ENCODE peak calls at places on chromosomes 5 and 9, in seven cellular contexts. R, O, U, G, V, Z and N are unnamed samples.

GRCh38 chr9:121558423-121558950 is 58.8 kb upstream of the GGTA1 start:
- DNase-seq in V (no peak), G (no peak), O (no peak), U (no peak), Z (no peak), R (no peak), N (peak)

GRCh38 chr9:98772364-98773155 is 23.8 kb downstream of the ANKS6 start:
- DNase-seq in R (no peak), O (no peak), U (no peak), V (peak), G (no peak), Z (no peak), N (no peak)

GRCh38 chr5:2132497-2132847 is 249.7 kb upstream of the IRX4 start:
- DNase-seq in V (no peak), U (peak), G (no peak), O (no peak), Z (no peak), R (no peak), N (no peak)

GRCh38 chr5:71932649-71933338 is 174.5 kb upstream of the MAP1B start:
- DNase-seq in U (peak), G (peak), Z (peak), R (no peak), O (no peak), V (peak), N (peak)

GRCh38 chr9:35856882-35857281 is 13.3 kb downstream of the OR13J1 start:
- DNase-seq in Z (no peak), G (no peak), U (no peak), R (peak), O (no peak), V (peak), N (no peak)

GRCh38 chr9:3004572-3004971 is 160.7 kb upstream of the PUM3 start:
- DNase-seq in U (no peak), G (no peak), V (no peak), Z (no peak), R (no peak), O (no peak), N (no peak)

GRCh38 chr9:136093995-136094881 is 851 bp downstream of the NACC2 start:
- DNase-seq in V (no peak), R (peak), G (peak), U (peak), Z (peak), O (peak), N (peak)

GRCh38 chr5:127967983-127968592 is 115.5 kb upstream of the SLC12A2 start:
- DNase-seq in Z (no peak), V (no peak), U (no peak), G (no peak), O (no peak), R (no peak), N (no peak)

GRCh38 chr5:9196403-9197224 is 349.3 kb downstream of the SEMA5A start:
- DNase-seq in O (no peak), G (no peak), R (no peak), V (no peak), Z (peak), U (no peak), N (no peak)

GRCh38 chr5:62496876-62497275 is 81.7 kb upstream of the LRRC70 start:
- DNase-seq in G (no peak), Z (no peak), U (no peak), V (no peak), R (no peak), O (no peak), N (peak)

GRCh38 chr9:119375892-119376291 is 6.7 kb upstream of the BRINP1 start:
- DNase-seq in G (no peak), Z (peak), R (no peak), O (no peak), V (no peak), U (no peak), N (peak)

GRCh38 chr9:114426046-114426948 is 38.5 kb upstream of the AKNA start:
- DNase-seq in G (no peak), Z (no peak), U (no peak), O (no peak), R (peak), V (no peak), N (peak)

GRCh38 chr5:144150996-144151395 is 19.5 kb downstream of the YIPF5 start:
- DNase-seq in V (no peak), G (no peak), O (no peak), U (no peak), R (no peak), Z (no peak), N (no peak)

GRCh38 chr5:117131048-117131679 is 556.5 kb upstream of the SEMA6A start:
- DNase-seq in V (no peak), Z (no peak), U (no peak), R (no peak), G (no peak), O (no peak), N (peak)

GRCh38 chr9:97364769-97365490 is 47.0 kb upstream of the TDRD7 start:
- DNase-seq in G (no peak), V (no peak), U (no peak), Z (no peak), R (no peak), O (no peak), N (no peak)

GRCh38 chr9:35792044-35792813 is 838 bp downstream of the NPR2 start:
- DNase-seq in R (no peak), V (no peak), O (no peak), Z (no peak), U (no peak), G (no peak), N (no peak)

GRCh38 chr9:136551401-136552116 is 5.7 kb upstream of the NOTCH1 start:
- DNase-seq in O (no peak), U (peak), G (peak), V (peak), Z (peak), R (peak), N (peak)

GRCh38 chr5:84411832-84412605 is 27.3 kb upstream of the EDIL3 start:
- DNase-seq in U (no peak), G (no peak), R (no peak), V (no peak), Z (no peak), O (no peak), N (no peak)

GRCh38 chr5:112866739-112867138 is 5.7 kb downstream of the SRP19 start:
- DNase-seq in O (no peak), V (no peak), G (no peak), U (no peak), R (no peak), Z (no peak), N (no peak)

GRCh38 chr5:103272377-103272776 is 13.8 kb downstream of the MACIR start:
- DNase-seq in U (no peak), V (no peak), O (no peak), G (no peak), R (no peak), Z (no peak), N (no peak)

GRCh38 chr5:32232441-32233219 is 58.5 kb upstream of the GOLPH3 start:
- DNase-seq in V (peak), R (peak), U (peak), G (peak), Z (peak), O (peak), N (peak)

GRCh38 chr5:14582797-14583137 is 1.2 kb downstream of the OTULINL start:
- DNase-seq in R (no peak), Z (no peak), O (no peak), V (no peak), G (no peak), U (no peak), N (no peak)

DNA sequence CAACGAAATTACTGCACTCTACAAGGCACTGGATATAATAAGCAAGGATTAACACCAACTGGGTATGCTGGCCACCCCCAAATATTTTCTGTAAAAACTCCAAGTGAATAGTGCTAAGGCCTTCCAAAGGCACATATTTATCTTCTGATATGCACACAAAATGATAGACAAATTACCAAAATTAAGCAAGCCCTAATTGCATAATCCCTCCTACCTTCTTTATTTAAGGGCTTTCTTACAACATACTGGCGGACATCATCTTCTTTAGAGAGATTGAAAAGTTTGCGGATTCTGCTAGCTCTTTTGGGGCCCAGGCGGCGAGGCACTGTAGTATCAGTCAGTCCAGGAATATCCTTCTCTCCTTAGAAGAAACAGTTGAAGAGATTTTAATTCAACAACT is 1.9 kb downstream of the RPS6 start:
- DNase-seq in G (no peak), Z (no peak), R (no peak), O (no peak), V (no peak), U (no peak), N (no peak)
- H3K4me3 ChIP-seq in G (peak), Z (peak), R (no peak), O (no peak), V (peak), U (no peak), N (peak)

DNA sequence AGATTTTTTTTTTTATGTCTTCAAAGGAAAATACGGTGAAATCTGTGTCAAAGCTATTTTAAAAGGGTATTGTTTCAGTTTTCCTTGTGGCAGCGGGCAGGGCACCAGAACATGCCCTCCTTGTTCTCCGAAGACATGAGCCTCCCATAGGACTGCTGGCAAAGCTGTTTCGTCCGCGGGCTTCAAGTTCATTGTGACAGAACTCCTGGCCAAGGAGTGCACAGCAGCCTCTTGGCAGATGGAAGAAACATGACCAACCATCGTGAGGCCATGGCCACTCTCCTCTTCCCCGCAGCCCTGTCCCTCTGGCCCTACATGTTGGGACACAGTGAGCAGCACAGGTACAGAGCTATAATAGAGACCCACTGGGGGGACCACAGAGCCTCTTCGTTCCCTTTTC is 99.5 kb downstream of the AOPEP start:
- DNase-seq in R (no peak), O (no peak), Z (no peak), V (no peak), G (no peak), U (no peak), N (no peak)
- H3K4me3 ChIP-seq in R (no peak), O (no peak), Z (no peak), V (no peak), G (no peak), U (no peak), N (no peak)

DNA sequence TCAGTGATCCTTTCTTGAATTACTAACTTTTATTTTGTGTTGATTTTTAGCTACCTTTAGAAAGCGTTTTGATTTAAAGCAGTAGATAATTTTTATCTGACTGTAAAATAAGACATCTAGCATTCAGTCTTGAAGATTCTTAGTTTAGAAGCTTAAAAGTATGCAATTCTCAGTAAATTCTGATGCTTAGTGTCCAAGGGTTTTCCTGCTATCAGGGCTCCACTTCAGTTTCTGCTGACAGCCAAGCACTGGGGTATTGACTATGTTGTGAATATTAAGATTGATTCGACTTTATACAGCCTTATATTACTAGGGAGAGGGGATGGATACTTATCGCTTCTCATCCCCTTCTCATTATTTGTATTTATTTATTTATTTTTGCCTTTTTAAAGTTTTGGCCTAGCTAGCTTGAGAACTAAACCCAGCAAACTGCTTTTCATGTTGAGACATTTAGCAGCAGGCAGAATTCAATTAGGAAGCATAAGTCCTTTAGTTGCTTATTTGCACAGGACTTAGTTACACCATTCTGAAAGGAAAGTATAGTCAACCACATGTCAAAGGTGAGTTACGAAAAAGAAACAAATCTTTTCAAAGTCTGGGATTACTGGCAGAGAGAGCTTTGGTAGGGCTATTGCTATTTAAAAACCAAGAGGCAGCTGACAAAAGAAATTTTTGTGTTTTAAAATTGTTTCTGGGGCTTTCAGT is 2.9 kb downstream of the PBX3 start:
- DNase-seq in V (no peak), U (no peak), G (no peak), Z (no peak), R (no peak), O (no peak), N (no peak)
- H3K4me3 ChIP-seq in V (no peak), U (no peak), G (peak), Z (peak), R (peak), O (no peak), N (no peak)

DNA sequence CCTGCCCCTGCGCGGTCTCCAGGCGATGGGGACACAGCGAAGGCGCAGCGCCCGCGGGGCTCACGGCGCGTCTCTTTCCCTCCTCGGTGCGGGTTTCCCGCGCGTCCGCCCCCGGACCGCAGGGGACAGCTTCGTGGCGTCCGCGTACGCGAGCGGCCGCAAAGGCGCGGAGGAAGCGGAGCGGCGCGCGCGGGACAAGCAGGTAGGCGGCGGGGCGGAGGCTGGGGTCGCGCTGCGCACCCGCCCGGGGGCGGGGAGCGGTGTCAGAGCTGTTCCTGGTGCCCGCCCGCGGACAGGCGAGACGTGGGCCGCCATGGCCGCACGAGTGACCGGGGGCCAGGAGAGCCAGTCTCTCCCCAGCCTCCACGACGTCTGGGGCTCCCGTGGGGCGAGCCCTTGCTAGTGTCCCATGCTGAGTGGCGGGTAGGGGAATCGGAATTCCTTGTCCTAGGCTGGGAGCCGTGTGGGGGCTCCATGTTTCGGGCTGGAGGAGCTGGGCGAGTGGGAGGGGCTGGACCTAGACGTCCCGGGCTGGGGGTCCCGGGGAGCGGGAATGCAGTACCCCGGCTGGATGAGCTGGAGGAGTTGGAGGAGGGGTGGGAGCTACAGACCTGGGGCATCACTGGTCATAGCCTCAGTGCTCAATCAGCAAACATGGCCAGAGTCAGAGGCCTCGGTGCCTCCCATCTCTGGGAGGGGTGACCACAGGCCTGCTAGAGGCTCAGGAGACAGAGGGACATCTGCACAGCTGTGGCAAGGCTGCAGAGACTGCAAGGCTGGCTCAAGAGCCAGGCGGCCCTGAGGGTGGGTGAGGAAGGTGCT is 968 bp downstream of the NKD2 start:
- DNase-seq in R (peak), V (peak), G (peak), Z (peak), U (peak), O (no peak), N (peak)
- H3K4me3 ChIP-seq in R (peak), V (peak), G (peak), Z (peak), U (no peak), O (peak), N (peak)

DNA sequence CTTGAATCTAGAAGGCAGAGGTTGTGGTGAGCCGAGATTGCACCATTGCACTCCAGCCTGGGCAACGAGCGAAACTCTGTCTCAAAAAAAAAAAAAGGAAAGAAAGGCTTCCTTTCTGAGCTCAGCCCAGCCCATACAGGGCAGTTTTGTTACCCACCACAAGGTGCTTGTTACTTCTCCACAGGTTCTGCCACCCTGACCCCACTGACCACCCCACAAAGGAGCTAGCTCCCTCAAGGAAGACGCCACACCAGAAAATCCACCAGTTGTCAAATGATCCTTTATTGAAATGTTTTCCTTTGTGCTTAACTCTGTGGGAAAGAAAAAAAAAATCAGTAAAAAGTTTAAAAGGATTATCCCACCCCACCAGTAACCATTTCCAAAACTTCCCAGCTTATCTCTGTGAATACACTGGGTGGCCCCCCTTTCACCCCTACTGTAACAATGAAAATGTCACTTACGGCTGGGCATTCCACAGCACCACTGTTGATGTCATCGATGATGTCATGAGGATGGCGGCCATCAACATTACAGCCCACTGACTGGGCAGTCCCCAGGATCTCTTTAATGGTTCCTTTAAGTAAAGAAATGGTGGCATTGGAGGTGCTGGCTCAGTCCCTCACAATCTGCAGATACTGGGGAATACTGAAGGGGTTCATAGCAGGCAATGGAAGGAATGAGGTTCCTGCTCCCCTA is 3.6 kb downstream of the RPL12 start:
- DNase-seq in U (no peak), V (no peak), R (no peak), G (no peak), Z (no peak), O (no peak), N (no peak)
- H3K4me3 ChIP-seq in U (no peak), V (no peak), R (no peak), G (no peak), Z (no peak), O (no peak), N (no peak)

GRCh38 chr5:158727771-158728311 is 371.9 kb downstream of the EBF1 start:
- DNase-seq in Z (no peak), G (peak), V (no peak), U (peak), R (peak), O (no peak), N (no peak)
- H3K4me3 ChIP-seq in Z (no peak), G (no peak), V (no peak), U (peak), R (no peak), O (no peak), N (no peak)

GRCh38 chr5:1131726-1132125 is 19.9 kb upstream of the SLC12A7 start:
- DNase-seq in O (no peak), U (no peak), Z (no peak), V (no peak), R (no peak), G (no peak), N (no peak)

GRCh38 chr5:1130218-1130946 is 18.5 kb upstream of the SLC12A7 start:
- DNase-seq in Z (no peak), G (no peak), V (no peak), O (no peak), R (no peak), U (no peak), N (peak)

GRCh38 chr5:1132570-1132969 is 20.7 kb upstream of the SLC12A7 start:
- DNase-seq in U (no peak), Z (no peak), V (no peak), O (no peak), G (no peak), R (no peak), N (no peak)

GRCh38 chr5:1129725-1130082 is 17.8 kb upstream of the SLC12A7 start:
- DNase-seq in U (no peak), G (no peak), V (no peak), Z (no peak), R (no peak), O (no peak), N (no peak)

GRCh38 chr5:1131191-1131621 is 19.3 kb upstream of the SLC12A7 start:
- DNase-seq in O (no peak), R (no peak), G (no peak), V (no peak), U (no peak), Z (no peak), N (no peak)
- H3K4me3 ChIP-seq in O (no peak), R (no peak), G (no peak), V (no peak), U (no peak), Z (no peak), N (no peak)

GRCh38 chr9:95754533-95755420 is 120.7 kb upstream of the ERCC6L2 start:
- DNase-seq in O (no peak), G (no peak), U (no peak), V (no peak), R (no peak), Z (peak), N (peak)

GRCh38 chr9:95749493-95749892 is 126.0 kb upstream of the ERCC6L2 start:
- DNase-seq in G (no peak), O (no peak), U (no peak), R (no peak), V (no peak), Z (peak), N (no peak)

GRCh38 chr9:95753762-95754465 is 121.6 kb upstream of the ERCC6L2 start:
- DNase-seq in U (peak), O (no peak), G (peak), V (no peak), Z (no peak), R (peak), N (no peak)

GRCh38 chr9:95750725-95751644 is 124.5 kb upstream of the ERCC6L2 start:
- DNase-seq in G (no peak), V (no peak), Z (no peak), O (peak), U (no peak), R (no peak), N (peak)

GRCh38 chr9:95752129-95752731 is 123.3 kb upstream of the ERCC6L2 start:
- DNase-seq in V (peak), U (no peak), G (no peak), O (no peak), R (no peak), Z (peak), N (peak)
- H3K4me3 ChIP-seq in V (peak), U (no peak), G (no peak), O (no peak), R (peak), Z (peak), N (peak)

GRCh38 chr5:138754699-138755057 is 1.5 kb downstream of the CTNNA1 start:
- DNase-seq in V (no peak), R (no peak), U (peak), Z (no peak), O (no peak), G (no peak), N (no peak)
- H3K4me3 ChIP-seq in V (peak), R (peak), U (peak), Z (peak), O (no peak), G (peak), N (peak)